ENCODE peak calls at places on chromosomes 16 and 17, in five cellular contexts. One of them, this sample, is unnamed.

GRCh38 chr17:80251966-80252365 is 8.7 kb upstream of the RNF213 start:
- DNase-seq in Peyer's patch: no peak
- DNase-seq in amniotic epithelial cell: no peak
- DNase-seq in naive thymus-derived CD8-positive, alpha-beta T cell: peak
- DNase-seq in GM12892: no peak
- DNase-seq in this sample: no peak

GRCh38 chr16:54985668-54986067 is 55.0 kb downstream of the IRX5 start:
- DNase-seq in amniotic epithelial cell: no peak
- DNase-seq in GM12892: no peak
- DNase-seq in Peyer's patch: no peak
- DNase-seq in naive thymus-derived CD8-positive, alpha-beta T cell: no peak
- DNase-seq in this sample: no peak

GRCh38 chr17:55625516-55625915 is 97.1 kb downstream of the TMEM100 start:
- DNase-seq in amniotic epithelial cell: no peak
- DNase-seq in naive thymus-derived CD8-positive, alpha-beta T cell: no peak
- DNase-seq in GM12892: no peak
- DNase-seq in Peyer's patch: no peak
- DNase-seq in this sample: no peak

GRCh38 chr16:14249291-14250032 is 178.3 kb downstream of the MRTFB start:
- DNase-seq in Peyer's patch: peak
- DNase-seq in naive thymus-derived CD8-positive, alpha-beta T cell: peak
- DNase-seq in amniotic epithelial cell: peak
- DNase-seq in GM12892: peak
- DNase-seq in this sample: peak

GRCh38 chr16:1923299-1924034 is 5.3 kb upstream of the HS3ST6 start:
- DNase-seq in GM12892: no peak
- DNase-seq in amniotic epithelial cell: peak
- DNase-seq in Peyer's patch: no peak
- DNase-seq in naive thymus-derived CD8-positive, alpha-beta T cell: no peak
- DNase-seq in this sample: no peak

GRCh38 chr17:4043862-4044261 is 79.6 kb upstream of the ATP2A3 start:
- DNase-seq in amniotic epithelial cell: no peak
- DNase-seq in naive thymus-derived CD8-positive, alpha-beta T cell: no peak
- DNase-seq in Peyer's patch: peak
- DNase-seq in GM12892: no peak
- DNase-seq in this sample: no peak

GRCh38 chr17:2796164-2797140 is at the start of gene RAP1GAP2:
- DNase-seq in GM12892: no peak
- DNase-seq in Peyer's patch: peak
- DNase-seq in naive thymus-derived CD8-positive, alpha-beta T cell: peak
- DNase-seq in amniotic epithelial cell: no peak
- DNase-seq in this sample: peak

GRCh38 chr16:57082664-57083063 is 9.7 kb upstream of the CPNE2 start:
- DNase-seq in Peyer's patch: no peak
- DNase-seq in amniotic epithelial cell: no peak
- DNase-seq in naive thymus-derived CD8-positive, alpha-beta T cell: no peak
- DNase-seq in GM12892: no peak
- DNase-seq in this sample: no peak

GRCh38 chr16:49834496-49835009 is 21.4 kb downstream of the ZNF423 start:
- DNase-seq in amniotic epithelial cell: no peak
- DNase-seq in Peyer's patch: no peak
- DNase-seq in GM12892: no peak
- DNase-seq in naive thymus-derived CD8-positive, alpha-beta T cell: no peak
- DNase-seq in this sample: no peak

GRCh38 chr17:72715906-72716572 is 376.4 kb downstream of the SLC39A11 start:
- DNase-seq in amniotic epithelial cell: peak
- DNase-seq in GM12892: no peak
- DNase-seq in naive thymus-derived CD8-positive, alpha-beta T cell: no peak
- DNase-seq in Peyer's patch: no peak
- DNase-seq in this sample: no peak

GRCh38 chr16:86865866-86866675 is 287.7 kb downstream of the FOXL1 start:
- DNase-seq in GM12892: no peak
- DNase-seq in naive thymus-derived CD8-positive, alpha-beta T cell: no peak
- DNase-seq in Peyer's patch: no peak
- DNase-seq in amniotic epithelial cell: no peak
- DNase-seq in this sample: no peak

GRCh38 chr17:31269178-31269577 is 27.9 kb downstream of the OMG start:
- DNase-seq in amniotic epithelial cell: no peak
- DNase-seq in naive thymus-derived CD8-positive, alpha-beta T cell: no peak
- DNase-seq in Peyer's patch: no peak
- DNase-seq in GM12892: no peak
- DNase-seq in this sample: no peak

GRCh38 chr16:87556941-87557459 is 45.3 kb upstream of the JPH3 start:
- DNase-seq in Peyer's patch: no peak
- DNase-seq in GM12892: no peak
- DNase-seq in amniotic epithelial cell: no peak
- DNase-seq in naive thymus-derived CD8-positive, alpha-beta T cell: no peak
- DNase-seq in this sample: no peak

GRCh38 chr17:69030145-69030544 is 30.6 kb downstream of the ABCA9 start:
- DNase-seq in amniotic epithelial cell: no peak
- DNase-seq in Peyer's patch: no peak
- DNase-seq in naive thymus-derived CD8-positive, alpha-beta T cell: no peak
- DNase-seq in GM12892: no peak
- DNase-seq in this sample: no peak

This sample was measured in naive B cell.